ENCODE peak calls at places on chromosomes 2 and 18, in seven cellular contexts. G is nephron progenitor cell, Z is kidney epithelial cell, D is NCI-H1694, W is neural crest cell, V is MM.1S, I is AG08396. K is an unnamed sample.

GRCh38 chr2:235314371-235314915 is 179.4 kb upstream of the AGAP1 start:
- DNase-seq in V (no peak), W (no peak), Z (no peak), I (no peak), D (peak), G (no peak), K (no peak)

GRCh38 chr2:218301176-218301819 is 9.0 kb upstream of the TMBIM1 start:
- DNase-seq in I (peak), D (peak), V (peak), Z (peak), W (peak), G (peak), K (peak)

GRCh38 chr2:28327963-28328922 is 64.4 kb upstream of the FOSL2 start:
- DNase-seq in Z (no peak), I (peak), D (no peak), V (no peak), W (no peak), G (no peak), K (no peak)

GRCh38 chr2:190746971-190747761 is 98.3 kb downstream of the NAB1 start:
- DNase-seq in D (no peak), I (peak), G (no peak), Z (no peak), W (no peak), V (no peak), K (peak)

GRCh38 chr2:57906152-57906732 is 140.4 kb upstream of the VRK2 start:
- DNase-seq in V (peak), Z (no peak), D (peak), I (peak), G (peak), W (no peak), K (peak)

GRCh38 chr2:73821227-73821626 is 7.5 kb upstream of the STAMBP start:
- DNase-seq in D (no peak), I (no peak), Z (no peak), W (no peak), G (no peak), V (no peak), K (no peak)

GRCh38 chr2:37376421-37377186 is 32.2 kb downstream of the QPCT start:
- DNase-seq in G (no peak), V (peak), I (peak), Z (no peak), D (no peak), W (no peak), K (no peak)

GRCh38 chr2:27209621-27210401 is 2.0 kb upstream of the ATRAID start:
- DNase-seq in V (no peak), Z (no peak), G (no peak), W (no peak), D (no peak), I (no peak), K (no peak)

GRCh38 chr2:142920579-142920978 is 43.1 kb downstream of the KYNU start:
- DNase-seq in W (no peak), D (no peak), Z (no peak), G (no peak), V (no peak), I (no peak), K (no peak)

GRCh38 chr18:21051615-21052014 is 60.0 kb downstream of the ROCK1 start:
- DNase-seq in I (no peak), G (no peak), Z (no peak), V (no peak), D (no peak), W (no peak), K (no peak)

GRCh38 chr2:235230809-235231601 is 262.8 kb upstream of the AGAP1 start:
- DNase-seq in I (no peak), G (no peak), V (no peak), Z (no peak), D (peak), W (no peak), K (no peak)

GRCh38 chr2:28054916-28055315 is 164.4 kb downstream of the BABAM2 start:
- DNase-seq in Z (no peak), G (no peak), W (no peak), D (no peak), I (no peak), V (no peak), K (no peak)

GRCh38 chr2:179036353-179036905 is 13.5 kb downstream of the CCDC141 start:
- DNase-seq in Z (no peak), D (no peak), G (no peak), W (no peak), I (no peak), V (no peak), K (no peak)

GRCh38 chr2:102485151-102485769 is 12.2 kb downstream of the SLC9A4 start:
- DNase-seq in Z (no peak), V (no peak), W (no peak), G (no peak), I (peak), D (no peak), K (no peak)

GRCh38 chr18:1048048-1048447 is 143.4 kb downstream of the ADCYAP1 start:
- DNase-seq in Z (peak), V (no peak), G (no peak), D (no peak), I (no peak), W (no peak), K (no peak)

GRCh38 chr18:59150236-59150635 is 10.6 kb downstream of the SEC11C start:
- DNase-seq in I (no peak), W (no peak), V (no peak), D (no peak), Z (no peak), G (no peak), K (no peak)

GRCh38 chr2:9638532-9638931 is 7.7 kb upstream of the YWHAQ start:
- DNase-seq in V (no peak), I (peak), W (no peak), Z (peak), D (no peak), G (no peak), K (peak)

GRCh38 chr2:25347205-25347815 is 5.6 kb upstream of the DNMT3A start:
- DNase-seq in V (no peak), I (no peak), Z (no peak), G (no peak), D (no peak), W (no peak), K (no peak)

GRCh38 chr18:71899707-71900483 is 644.2 kb downstream of the CBLN2 start:
- DNase-seq in I (no peak), W (no peak), V (no peak), G (no peak), Z (no peak), D (no peak), K (no peak)